ENCODE peak calls at places on chromosomes 6 and 20, in five cellular contexts. One of them, this sample, is unnamed.
A peak's percentile ranks its signal among the peaks of the same experiment; 100 is the strongest.

GRCh38 chr6:123223461-123223860 is 227.4 kb downstream of the CLVS2 start:
- DNase-seq in heart right ventricle: no peak
- DNase-seq in activated CD4-positive, CD25-positive, alpha-beta regulatory T cell: no peak
- DNase-seq in stimulated activated CD8-positive, alpha-beta memory T cell treated with anti-CD3 and anti-CD28 coated beads, Interleukin-12 subunit alpha, Interleukin-12 subunit beta, amount 100 ng/mL, for 4 hours: no peak
- DNase-seq in substantia nigra: no peak
- DNase-seq in this sample: no peak

GRCh38 chr20:8089668-8090067 is 42.4 kb upstream of the PLCB1 start:
- DNase-seq in substantia nigra: no peak
- DNase-seq in stimulated activated CD8-positive, alpha-beta memory T cell treated with anti-CD3 and anti-CD28 coated beads, Interleukin-12 subunit alpha, Interleukin-12 subunit beta, amount 100 ng/mL, for 4 hours: no peak
- DNase-seq in heart right ventricle: no peak
- DNase-seq in activated CD4-positive, CD25-positive, alpha-beta regulatory T cell: no peak
- DNase-seq in this sample: no peak

GRCh38 chr6:156971153-156971882 is 194.1 kb downstream of the ARID1B start:
- DNase-seq in activated CD4-positive, CD25-positive, alpha-beta regulatory T cell: no peak
- DNase-seq in stimulated activated CD8-positive, alpha-beta memory T cell treated with anti-CD3 and anti-CD28 coated beads, Interleukin-12 subunit alpha, Interleukin-12 subunit beta, amount 100 ng/mL, for 4 hours: no peak
- DNase-seq in substantia nigra: no peak
- DNase-seq in heart right ventricle: no peak
- DNase-seq in this sample: no peak

GRCh38 chr6:6277418-6277817 is 43.0 kb downstream of the F13A1 start:
- DNase-seq in activated CD4-positive, CD25-positive, alpha-beta regulatory T cell: no peak
- DNase-seq in substantia nigra: no peak
- DNase-seq in stimulated activated CD8-positive, alpha-beta memory T cell treated with anti-CD3 and anti-CD28 coated beads, Interleukin-12 subunit alpha, Interleukin-12 subunit beta, amount 100 ng/mL, for 4 hours: no peak
- DNase-seq in heart right ventricle: no peak
- DNase-seq in this sample: no peak

GRCh38 chr6:5968817-5969726 is 37.7 kb downstream of the NRN1 start:
- DNase-seq in substantia nigra: peak; percentile 50
- DNase-seq in activated CD4-positive, CD25-positive, alpha-beta regulatory T cell: no peak
- DNase-seq in heart right ventricle: peak; percentile 54
- DNase-seq in stimulated activated CD8-positive, alpha-beta memory T cell treated with anti-CD3 and anti-CD28 coated beads, Interleukin-12 subunit alpha, Interleukin-12 subunit beta, amount 100 ng/mL, for 4 hours: no peak
- DNase-seq in this sample: peak; percentile 19

GRCh38 chr20:11941593-11942261 is 24.0 kb downstream of the BTBD3 start:
- DNase-seq in heart right ventricle: no peak
- DNase-seq in substantia nigra: no peak
- DNase-seq in activated CD4-positive, CD25-positive, alpha-beta regulatory T cell: no peak
- DNase-seq in stimulated activated CD8-positive, alpha-beta memory T cell treated with anti-CD3 and anti-CD28 coated beads, Interleukin-12 subunit alpha, Interleukin-12 subunit beta, amount 100 ng/mL, for 4 hours: no peak
- DNase-seq in this sample: no peak

GRCh38 chr6:139568157-139568955 is 193.9 kb upstream of the CITED2 start:
- DNase-seq in heart right ventricle: no peak
- DNase-seq in stimulated activated CD8-positive, alpha-beta memory T cell treated with anti-CD3 and anti-CD28 coated beads, Interleukin-12 subunit alpha, Interleukin-12 subunit beta, amount 100 ng/mL, for 4 hours: no peak
- DNase-seq in substantia nigra: no peak
- DNase-seq in activated CD4-positive, CD25-positive, alpha-beta regulatory T cell: no peak
- DNase-seq in this sample: no peak

GRCh38 chr6:147005499-147005898 is 198.7 kb upstream of the STXBP5 start:
- DNase-seq in activated CD4-positive, CD25-positive, alpha-beta regulatory T cell: no peak
- DNase-seq in heart right ventricle: no peak
- DNase-seq in substantia nigra: no peak
- DNase-seq in stimulated activated CD8-positive, alpha-beta memory T cell treated with anti-CD3 and anti-CD28 coated beads, Interleukin-12 subunit alpha, Interleukin-12 subunit beta, amount 100 ng/mL, for 4 hours: no peak
- DNase-seq in this sample: no peak

This sample was measured in astrocyte of the cerebellum.